ENCODE peak calls at places on chromosomes 11 and 22, in ten cellular contexts. A, M, U, D, Q, H, I, N, Z and E are unnamed samples.

GRCh38 chr11:299951-300735 is 817 bp upstream of the IFITM5 start:
- DNase-seq in M (no peak), I (no peak), H (no peak), A (peak; percentile 37), N (no peak), D (no peak), Q (peak; percentile 64), U (peak; percentile 75), Z (no peak), E (peak; percentile 57)

GRCh38 chr11:74024630-74025029 is 15.7 kb upstream of the UCP3 start:
- DNase-seq in M (no peak), Z (peak; percentile 86), D (peak; percentile 72), N (peak; percentile 31), I (no peak), U (no peak), H (no peak), A (peak; percentile 62), Q (peak; percentile 74), E (no peak)

GRCh38 chr11:62439785-62440602 is 21.2 kb downstream of the SCGB1A1 start:
- DNase-seq in U (peak; percentile 42), D (peak; percentile 67), N (no peak), A (peak; percentile 49), H (no peak), I (no peak), M (peak; percentile 65), Z (peak; percentile 86), Q (peak; percentile 80), E (no peak)

GRCh38 chr22:46812786-46813185 is 50.3 kb downstream of the TBC1D22A start:
- DNase-seq in M (no peak), Q (no peak), Z (peak; percentile 41), A (no peak), D (no peak), U (peak; percentile 19), H (no peak), N (no peak), I (no peak), E (no peak)

GRCh38 chr11:103395612-103396011 is 286.4 kb downstream of the DYNC2H1 start:
- DNase-seq in I (peak; percentile 10), U (no peak), D (no peak), A (no peak), Q (no peak), N (no peak), Z (no peak), H (no peak), M (no peak), E (no peak)

GRCh38 chr11:84089072-84090057 is 803.2 kb upstream of the CCDC90B start:
- DNase-seq in Q (no peak), M (no peak), A (peak; percentile 18), I (no peak), U (no peak), N (no peak), Z (no peak), D (no peak), H (no peak), E (peak; percentile 72)

GRCh38 chr11:205221-206001 is 1.8 kb downstream of the BET1L start:
- DNase-seq in M (peak; percentile 15), Z (no peak), A (no peak), U (peak; percentile 29), I (no peak), N (peak; percentile 17), H (no peak), D (no peak), Q (no peak), E (no peak)

GRCh38 chr11:101862410-101863233 is 52.2 kb upstream of the CEP126 start:
- DNase-seq in H (no peak), D (no peak), M (no peak), N (peak; percentile 20), I (peak; percentile 74), A (peak; percentile 25), Z (no peak), U (peak; percentile 77), Q (no peak), E (peak; percentile 77)

GRCh38 chr22:37229805-37230672 is 14.0 kb downstream of the RAC2 start:
- DNase-seq in H (peak; percentile 87), I (no peak), Q (peak; percentile 74), U (no peak), N (peak; percentile 58), Z (peak; percentile 67), D (no peak), A (no peak), M (no peak), E (peak; percentile 72)

GRCh38 chr11:72274435-72274834 is 30.5 kb upstream of the PHOX2A start:
- DNase-seq in M (no peak), I (no peak), D (no peak), U (no peak), N (no peak), H (no peak), Z (no peak), A (no peak), Q (no peak), E (no peak)

GRCh38 chr11:45995342-45995734 is 72.9 kb downstream of the LARGE2 start:
- DNase-seq in Q (no peak), H (no peak), I (no peak), N (no peak), D (no peak), A (no peak), U (no peak), Z (no peak), M (no peak), E (no peak)

GRCh38 chr22:48188211-48188845 is 1425.9 kb downstream of the TBC1D22A start:
- DNase-seq in Z (no peak), D (no peak), U (peak; percentile 32), N (no peak), A (no peak), I (peak; percentile 24), M (no peak), H (peak; percentile 15), Q (no peak), E (no peak)

GRCh38 chr11:69578167-69578566 is 62.8 kb upstream of the CCND1 start:
- DNase-seq in Z (no peak), H (no peak), N (no peak), Q (no peak), I (no peak), M (no peak), D (no peak), A (no peak), U (no peak), E (no peak)

GRCh38 chr11:129155745-129156144 is 36.4 kb downstream of the ARHGAP32 start:
- DNase-seq in N (no peak), A (peak; percentile 14), D (no peak), Q (no peak), U (no peak), H (no peak), Z (no peak), I (no peak), M (no peak), E (no peak)

GRCh38 chr11:84866922-84867321 is 760.2 kb downstream of the DLG2 start:
- DNase-seq in N (no peak), M (no peak), H (no peak), Q (no peak), U (no peak), D (no peak), A (no peak), I (no peak), Z (no peak), E (no peak)

GRCh38 chr11:72781313-72782080 is 12.3 kb downstream of the STARD10 start:
- DNase-seq in I (no peak), A (no peak), H (peak; percentile 65), Q (peak; percentile 75), M (no peak), U (peak; percentile 82), N (peak; percentile 74), Z (no peak), D (no peak), E (peak; percentile 64)

GRCh38 chr11:130262424-130262823 is 52.3 kb downstream of the ZBTB44 start:
- DNase-seq in I (no peak), H (no peak), A (no peak), Q (no peak), U (no peak), Z (no peak), N (no peak), M (no peak), D (no peak), E (no peak)
- H3K27ac ChIP-seq in I (no peak overlapping the region), H (no peak overlapping the region), A (no peak overlapping the region), Q (no peak overlapping the region), U (no peak overlapping the region), Z (no peak overlapping the region), N (no peak overlapping the region), M (no peak overlapping the region), D (no peak overlapping the region), E (no peak overlapping the region)

DNA sequence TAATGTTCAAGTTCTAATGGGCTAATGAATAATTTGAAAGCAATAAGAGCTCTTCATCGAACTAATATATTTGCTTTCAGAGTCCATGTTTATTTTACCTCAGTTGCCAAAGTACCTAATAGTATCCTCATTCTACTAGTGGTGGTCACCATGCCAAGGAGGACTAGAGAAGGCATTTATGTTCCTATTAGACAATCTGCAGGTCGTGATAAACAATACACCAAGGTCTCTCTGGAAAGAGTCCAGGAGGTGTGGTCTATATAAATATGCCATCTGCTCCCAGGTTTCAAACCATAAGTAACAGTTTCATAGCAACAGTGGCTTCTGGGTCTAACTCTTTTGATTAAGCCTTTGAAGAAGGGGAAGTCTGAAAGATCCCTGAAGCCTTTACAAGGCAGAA is 42.9 kb downstream of the ARFGAP3 start:
- DNase-seq in M (no peak), I (no peak), Z (no peak), N (no peak), D (no peak), H (no peak), Q (no peak), U (no peak), A (no peak), E (no peak)
- H3K27ac ChIP-seq in M (no peak overlapping the region), I (no peak overlapping the region), Z (no peak overlapping the region), N (no peak overlapping the region), D (no peak overlapping the region), H (no peak overlapping the region), Q (no peak overlapping the region), U (no peak overlapping the region), A (no peak overlapping the region), E (no peak overlapping the region)

DNA sequence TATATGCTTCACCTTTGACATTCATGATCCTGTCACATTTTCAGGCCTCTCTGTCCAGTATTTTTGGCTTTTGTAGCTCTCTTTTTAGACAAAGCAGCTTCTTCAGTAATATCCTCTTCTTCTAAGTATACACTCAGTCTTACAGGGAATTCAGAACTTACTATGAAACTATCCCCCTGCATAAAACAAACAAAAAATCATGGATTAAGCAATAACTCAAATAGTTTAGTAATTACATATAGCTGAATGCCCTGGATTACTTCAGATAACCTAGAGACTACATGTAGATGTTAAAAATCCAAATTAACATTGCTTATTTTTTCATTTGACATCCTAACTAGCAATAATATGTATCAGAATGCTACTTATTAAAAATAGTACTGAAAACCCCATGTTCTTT is 5.2 kb downstream of the TAF1D start:
- DNase-seq in H (no peak), M (no peak), A (no peak), I (no peak), U (no peak), D (no peak), Q (no peak), N (no peak), Z (no peak), E (no peak)
- H3K27ac ChIP-seq in H (no peak overlapping the region), M (no peak overlapping the region), A (no peak overlapping the region), I (no peak overlapping the region), U (no peak overlapping the region), D (no peak overlapping the region), Q (no peak overlapping the region), N (no peak overlapping the region), Z (no peak overlapping the region), E (no peak overlapping the region)

DNA sequence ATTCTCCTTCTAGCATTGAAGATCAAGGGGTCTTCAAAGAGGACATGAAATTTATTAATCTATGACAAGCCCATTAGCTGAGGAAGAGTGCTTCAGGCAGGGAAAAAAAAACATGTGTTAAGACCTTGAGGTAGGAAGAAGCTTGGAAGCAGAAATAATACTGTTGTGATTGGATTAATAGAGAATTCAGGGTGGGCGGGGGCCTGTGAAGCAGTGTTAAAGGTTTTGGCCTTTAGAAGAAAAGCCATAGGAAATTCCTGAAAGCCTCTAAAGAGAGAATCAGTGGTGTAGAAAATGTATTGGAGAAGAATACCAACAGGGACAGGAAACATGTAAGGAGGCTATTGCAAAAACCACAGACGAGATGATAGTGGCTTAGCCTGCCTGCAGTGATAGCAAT is 404.5 kb upstream of the ANO3 start:
- DNase-seq in I (no peak), A (no peak), M (no peak), D (no peak), Q (no peak), H (no peak), U (no peak), Z (no peak), N (no peak), E (no peak)
- H3K27ac ChIP-seq in I (no peak overlapping the region), A (no peak overlapping the region), M (no peak overlapping the region), D (no peak overlapping the region), Q (no peak overlapping the region), H (no peak overlapping the region), U (no peak overlapping the region), Z (no peak overlapping the region), N (no peak overlapping the region), E (no peak overlapping the region)